ENCODE peak calls at places on chromosome 16, in six cellular contexts. K, S, Y, P, F and U are unnamed samples.

GRCh38 chr16:48613061-48613957 is 3.3 kb upstream of the N4BP1 start:
- DNase-seq in S (no peak), K (peak), F (no peak), Y (no peak), P (no peak), U (no peak)

GRCh38 chr16:24737391-24737871 is 8.0 kb downstream of the TNRC6A start:
- DNase-seq in P (no peak), K (peak), Y (no peak), F (no peak), S (no peak), U (no peak)

GRCh38 chr16:49378238-49378637 is 4.6 kb downstream of the C16orf78 start:
- DNase-seq in K (no peak), P (no peak), F (no peak), Y (no peak), S (no peak), U (no peak)

GRCh38 chr16:85017151-85017550 is 5.8 kb upstream of the ZDHHC7 start:
- DNase-seq in F (no peak), Y (no peak), S (no peak), K (peak), P (no peak), U (no peak)

GRCh38 chr16:53058882-53059281 is 4.1 kb downstream of the CHD9 start:
- DNase-seq in F (no peak), S (no peak), P (no peak), K (no peak), Y (no peak), U (no peak)

GRCh38 chr16:86245895-86246294 is 264.4 kb upstream of the FOXF1 start:
- DNase-seq in P (peak), F (no peak), S (no peak), Y (no peak), K (no peak), U (no peak)

GRCh38 chr16:1237990-1238389 is 2.5 kb upstream of the TPSAB1 start:
- DNase-seq in S (no peak), F (no peak), Y (no peak), P (no peak), K (no peak), U (no peak)

GRCh38 chr16:63346000-63346399 is 1309.8 kb upstream of the CDH8 start:
- DNase-seq in F (no peak), K (no peak), S (no peak), Y (no peak), P (no peak), U (no peak)

GRCh38 chr16:6035161-6035560 is 937.6 kb upstream of the EEF2KMT start:
- DNase-seq in S (no peak), Y (no peak), K (no peak), F (no peak), P (no peak), U (no peak)

GRCh38 chr16:71572497-71573116 is 4.3 kb downstream of the TAT start:
- DNase-seq in Y (no peak), F (no peak), P (no peak), S (no peak), K (no peak), U (no peak)

GRCh38 chr16:54487933-54488332 is 201.3 kb upstream of the IRX3 start:
- DNase-seq in Y (no peak), P (no peak), S (no peak), K (no peak), F (no peak), U (no peak)

GRCh38 chr16:69938981-69939820 is 11.9 kb upstream of the CLEC18A start:
- DNase-seq in F (no peak), P (no peak), Y (no peak), K (no peak), S (no peak), U (no peak)

GRCh38 chr16:31008154-31008950 is 2.1 kb downstream of the STX1B start:
- DNase-seq in K (peak), F (no peak), P (no peak), Y (no peak), S (no peak), U (peak)

GRCh38 chr16:75550211-75550662 is 5.8 kb downstream of the TMEM231 start:
- DNase-seq in P (peak), Y (no peak), S (no peak), F (peak), K (peak), U (peak)

GRCh38 chr16:23607740-23608139 is 11.6 kb upstream of the NDUFAB1 start:
- DNase-seq in P (no peak), K (peak), F (no peak), S (no peak), Y (no peak), U (no peak)

GRCh38 chr16:62041401-62041800 is 5.2 kb upstream of the CDH8 start:
- DNase-seq in S (no peak), F (no peak), Y (no peak), P (no peak), K (no peak), U (peak)

GRCh38 chr16:21159281-21159951 is 942 bp downstream of the LDAF1 start:
- DNase-seq in F (peak), P (peak), Y (peak), S (no peak), K (no peak), U (no peak)

GRCh38 chr16:54931041-54931756 is 534 bp downstream of the IRX5 start:
- DNase-seq in Y (no peak), K (no peak), S (no peak), F (peak), P (no peak), U (peak)

GRCh38 chr16:25110392-25110947 is 1.1 kb upstream of the LCMT1 start:
- DNase-seq in Y (no peak), K (no peak), S (no peak), F (no peak), P (no peak), U (no peak)

GRCh38 chr16:83878838-83879237 is 20.1 kb upstream of the MLYCD start:
- DNase-seq in K (peak), P (no peak), F (no peak), Y (no peak), S (no peak), U (no peak)

GRCh38 chr16:78446486-78446885 is 347.0 kb downstream of the WWOX start:
- DNase-seq in Y (no peak), K (no peak), S (no peak), P (no peak), F (no peak), U (no peak)

GRCh38 chr16:78443780-78444422 is 344.4 kb downstream of the WWOX start:
- DNase-seq in Y (no peak), K (no peak), F (no peak), P (no peak), S (no peak), U (no peak)

GRCh38 chr16:78439646-78440045 is 340.2 kb downstream of the WWOX start:
- DNase-seq in Y (no peak), F (no peak), K (no peak), P (no peak), S (no peak), U (no peak)

GRCh38 chr16:78441298-78441697 is 341.8 kb downstream of the WWOX start:
- DNase-seq in K (no peak), S (no peak), F (no peak), Y (no peak), P (no peak), U (no peak)

GRCh38 chr16:78443300-78443604 is 343.8 kb downstream of the WWOX start:
- DNase-seq in F (no peak), Y (no peak), S (no peak), P (no peak), K (no peak), U (no peak)
- TF ChIP-seq POLR2A in F (no peak), Y (no peak), S (no peak), P (no peak), K (no peak), U (no peak)

GRCh38 chr16:8739989-8740704 is 57.3 kb downstream of the TMEM186 start:
- DNase-seq in S (no peak), Y (no peak), F (no peak), K (no peak), P (no peak), U (no peak)
- TF ChIP-seq POLR2A in S (no peak), Y (no peak), F (no peak), K (no peak), P (no peak), U (no peak)

DNA sequence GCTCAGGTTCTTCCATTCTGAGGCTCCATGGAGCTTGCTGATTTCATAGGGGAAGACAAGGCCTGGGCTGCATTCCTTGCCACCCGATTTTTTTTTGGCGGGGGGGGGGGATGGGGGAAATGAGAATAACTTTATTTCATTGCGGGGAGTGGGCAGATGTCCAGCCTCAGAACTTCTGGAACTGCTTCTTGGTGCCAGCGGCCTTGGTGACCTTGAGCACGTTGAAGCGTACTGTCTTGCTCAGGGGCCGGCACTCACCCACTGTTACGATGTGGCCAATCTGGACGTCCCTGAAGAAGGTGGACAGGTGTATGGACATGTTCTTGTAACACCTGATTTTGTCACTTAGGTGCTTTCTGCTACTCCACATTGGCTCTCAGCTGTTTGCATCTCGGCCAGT is 8.3 kb upstream of the CENPT start:
- DNase-seq in P (no peak), Y (no peak), F (no peak), S (no peak), K (no peak), U (no peak)
- TF ChIP-seq POLR2A in P (no peak), Y (no peak), F (no peak), S (no peak), K (no peak), U (no peak)

GRCh38 chr16:67936124-67936875 is at the start of gene PSMB10:
- DNase-seq in F (peak), P (peak), Y (no peak), K (peak), S (no peak), U (peak)
- TF ChIP-seq POLR2A in F (no peak), P (no peak), Y (no peak), K (peak), S (peak), U (no peak)

GRCh38 chr16:57284206-57284951 is at the start of gene PLLP:
- DNase-seq in F (no peak), S (no peak), Y (no peak), K (peak), P (no peak), U (peak)
- TF ChIP-seq POLR2A in F (no peak), S (peak), Y (no peak), K (no peak), P (no peak), U (no peak)

DNA sequence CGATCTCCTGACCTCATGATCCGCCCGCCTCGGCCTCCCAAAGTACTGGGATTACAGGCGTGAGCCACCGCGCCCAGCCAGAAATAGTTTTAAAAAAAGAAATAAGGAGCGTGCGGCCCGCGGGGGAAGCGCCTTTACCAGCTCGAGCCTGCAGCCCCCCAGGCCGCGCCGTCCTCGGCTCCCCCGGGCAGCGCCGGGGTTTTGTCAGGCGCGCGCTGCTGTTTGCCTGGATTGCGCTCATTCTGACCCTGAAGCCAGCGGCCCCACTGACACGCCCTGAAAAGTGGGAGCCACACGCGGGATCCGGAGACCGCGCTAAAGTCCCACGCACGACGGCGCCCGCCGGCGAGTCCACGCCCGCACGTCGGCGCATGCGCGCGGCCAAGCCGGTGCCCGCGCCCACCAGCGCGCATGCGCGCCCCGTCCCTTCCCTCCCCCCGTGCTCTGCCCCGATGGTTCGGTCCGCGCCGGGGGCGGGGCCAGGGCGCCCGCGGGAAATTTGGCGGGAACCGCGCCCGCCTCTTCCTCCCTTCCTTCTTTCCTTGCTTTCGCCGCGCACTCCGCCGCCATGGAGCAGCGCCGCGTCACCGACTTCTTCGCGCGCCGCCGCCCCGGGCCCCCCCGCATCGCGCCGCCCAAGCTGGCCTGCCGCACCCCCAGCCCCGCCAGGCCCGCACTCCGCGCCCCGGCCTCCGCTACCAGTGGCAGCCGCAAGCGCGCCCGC is at the start of gene CDT1:
- DNase-seq in K (peak), S (peak), Y (peak), P (peak), F (peak), U (peak)
- TF ChIP-seq POLR2A in K (peak), S (peak), Y (no peak), P (no peak), F (no peak), U (peak)